ENCODE peak calls at places on chromosomes 13 and 19, in six cellular contexts. T is breast epithelium, F is upper lobe of left lung, H is suprapubic skin, U is endothelial cell of umbilical vein, W is transverse colon. D is an unnamed sample. For H3K4me1, the result is how much of the 10 kb centered on the place peaks cover.

GRCh38 chr13:114016321-114017027 is 42.6 kb upstream of the C13orf46 start:
- DNase-seq in T (no peak), F (peak), W (no peak), U (no peak), H (no peak), D (no peak)

GRCh38 chr13:113788413-113789135 is 29.5 kb downstream of the TMEM255B start:
- DNase-seq in W (no peak), H (no peak), U (no peak), T (no peak), F (peak), D (no peak)

GRCh38 chr13:42946927-42947326 is 45.1 kb downstream of the EPSTI1 start:
- DNase-seq in H (no peak), T (no peak), U (no peak), W (no peak), F (no peak), D (no peak)

GRCh38 chr19:44883962-44884361 is 7.1 kb upstream of the TOMM40 start:
- DNase-seq in U (no peak), T (no peak), F (no peak), W (no peak), H (no peak), D (no peak)

GRCh38 chr19:29121684-29122083 is 91.3 kb downstream of the UQCRFS1 start:
- DNase-seq in U (no peak), F (no peak), T (no peak), W (no peak), H (no peak), D (no peak)

GRCh38 chr19:7705387-7706187 is 3.7 kb upstream of the FCER2 start:
- DNase-seq in U (no peak), T (no peak), W (peak), F (no peak), H (no peak), D (no peak)

GRCh38 chr13:27276188-27276587 is 5.6 kb downstream of the RASL11A start:
- DNase-seq in W (no peak), F (no peak), T (no peak), H (no peak), U (no peak), D (no peak)

GRCh38 chr19:41457241-41457640 is 14.3 kb downstream of the ERICH4 start:
- DNase-seq in U (peak), T (no peak), H (no peak), W (no peak), F (no peak), D (no peak)

GRCh38 chr13:37934339-37935191 is 65.0 kb upstream of the TRPC4 start:
- DNase-seq in T (no peak), F (peak), H (no peak), W (no peak), U (no peak), D (no peak)

GRCh38 chr13:40480012-40480914 is 186.2 kb downstream of the FOXO1 start:
- DNase-seq in W (no peak), T (no peak), F (no peak), U (no peak), H (no peak), D (no peak)

GRCh38 chr13:112608212-112608611 is 20.3 kb upstream of the TUBGCP3 start:
- DNase-seq in T (no peak), F (no peak), H (no peak), W (no peak), U (no peak), D (no peak)

GRCh38 chr19:8611391-8611883 is 922 bp upstream of the ADAMTS10 start:
- DNase-seq in H (peak), W (no peak), F (peak), U (no peak), T (no peak), D (no peak)

GRCh38 chr19:7408251-7408650 is 59.5 kb downstream of the ARHGEF18 start:
- DNase-seq in U (no peak), T (no peak), H (no peak), W (no peak), F (no peak), D (no peak)

GRCh38 chr13:114097893-114098688 is 34.3 kb downstream of the RASA3 start:
- DNase-seq in U (no peak), F (peak), T (peak), W (peak), H (peak), D (no peak)

GRCh38 chr19:32824906-32825608 is 44.5 kb downstream of the SLC7A9 start:
- DNase-seq in F (no peak), W (no peak), U (peak), H (no peak), T (no peak), D (no peak)

GRCh38 chr19:45972081-45972943 is 1.4 kb downstream of the NOVA2 start:
- DNase-seq in T (no peak), F (no peak), H (no peak), W (no peak), U (no peak), D (no peak)

DNA sequence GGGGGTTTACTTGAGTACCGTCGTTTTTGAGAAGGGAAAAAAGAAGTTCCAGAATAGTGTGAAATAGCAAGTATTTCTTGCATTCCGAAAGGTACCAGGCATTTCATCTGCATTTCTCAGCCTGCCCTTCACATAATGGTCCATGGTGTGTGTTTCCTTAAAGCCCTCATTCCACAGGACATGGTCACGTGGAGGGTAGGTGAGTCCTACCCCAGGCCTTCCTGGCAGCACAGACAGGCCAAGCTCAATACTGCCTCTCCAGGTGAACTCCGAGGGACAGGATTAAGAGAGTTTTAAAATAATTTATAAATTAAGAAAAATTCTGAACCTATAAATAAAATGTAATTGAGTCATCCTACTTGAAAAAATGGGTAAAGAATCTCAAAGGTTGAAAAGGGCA is 64.7 kb downstream of the TNFRSF19 start:
- DNase-seq in U (no peak), T (no peak), W (no peak), F (no peak), H (no peak), D (no peak)
- H3K4me1 ChIP-seq in U (under half), T (under half), W (under half), F (under half), H (under half), D (under half)

GRCh38 chr19:1239420-1239795 is 1.6 kb upstream of the CBARP start:
- DNase-seq in F (no peak), H (no peak), W (no peak), T (no peak), U (no peak), D (no peak)

GRCh38 chr19:1238373-1239303 is 833 bp upstream of the CBARP start:
- DNase-seq in H (no peak), T (no peak), W (no peak), F (peak), U (no peak), D (no peak)

GRCh38 chr19:1236566-1236965 is 1.2 kb downstream of the CBARP start:
- DNase-seq in W (no peak), H (no peak), T (no peak), U (no peak), F (no peak), D (no peak)

GRCh38 chr19:1237027-1237659 is 662 bp downstream of the CBARP start:
- DNase-seq in W (no peak), H (no peak), F (peak), U (peak), T (no peak), D (no peak)

DNA sequence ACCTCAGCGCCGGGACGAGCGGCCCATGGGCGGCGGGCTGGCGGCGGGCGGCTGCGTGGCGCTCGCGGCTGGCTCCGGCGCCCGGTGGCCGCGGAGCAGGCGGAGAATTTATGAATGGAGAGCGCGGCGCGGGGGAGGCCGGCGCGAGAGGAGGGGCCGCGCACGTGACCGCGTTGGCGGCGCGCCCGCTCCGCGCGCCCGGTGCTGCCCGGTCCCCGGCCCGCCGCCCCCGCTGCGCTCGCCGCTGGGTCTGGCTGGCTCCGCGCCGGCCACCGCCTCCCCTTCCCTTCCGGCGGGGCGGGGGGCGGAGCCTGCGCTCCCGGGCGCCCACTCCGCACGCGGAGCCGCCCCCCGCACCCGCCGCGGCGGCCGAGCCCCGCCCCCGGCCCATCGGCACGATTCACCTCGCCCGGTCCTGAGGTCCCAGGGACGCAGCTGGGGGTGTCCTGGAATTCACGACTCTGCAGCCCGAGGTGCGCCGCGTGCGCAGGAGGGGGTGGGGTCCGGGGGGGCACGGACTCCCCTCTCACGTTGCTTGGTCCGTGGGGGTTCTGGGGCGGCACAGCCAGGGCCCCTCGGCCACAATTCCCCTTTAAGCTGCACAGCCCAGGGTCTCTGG is at the start of gene CBARP:
- DNase-seq in U (no peak), F (peak), T (no peak), W (no peak), H (no peak), D (no peak)
- TF ChIP-seq POLR2AphosphoS5 in U (no peak), F (no peak), T (no peak), W (no peak), H (no peak), D (no peak)

DNA sequence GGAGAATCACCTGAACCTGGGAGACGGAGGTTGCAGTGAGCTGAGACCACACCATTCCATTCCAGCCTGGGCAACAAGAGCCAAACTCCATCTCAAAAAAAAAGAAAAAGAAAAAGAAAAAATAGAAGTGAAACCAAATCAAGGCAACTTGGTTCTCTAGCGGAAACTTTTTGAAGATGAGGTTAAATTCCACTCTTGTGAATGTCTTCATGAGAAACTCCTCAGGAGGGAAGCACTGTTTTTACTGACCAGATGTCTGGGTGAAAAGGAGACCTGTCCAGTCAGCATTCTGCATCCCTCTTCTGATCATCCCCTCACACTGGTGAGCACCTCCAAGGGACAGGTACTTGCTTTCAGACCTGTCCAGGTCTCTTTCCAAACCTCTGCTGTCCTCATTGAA is 15.8 kb downstream of the BRD4 start:
- DNase-seq in W (no peak), U (no peak), F (no peak), T (no peak), H (peak), D (no peak)
- H3K4me1 ChIP-seq in W (under half), U (under half), F (half or more), T (half or more), H (half or more), D (half or more)

GRCh38 chr19:5128932-5129389 is 160.0 kb downstream of the KDM4B start:
- DNase-seq in W (no peak), F (peak), T (no peak), H (no peak), U (peak), D (no peak)

GRCh38 chr19:5131031-5131865 is 162.3 kb downstream of the KDM4B start:
- DNase-seq in H (no peak), F (peak), T (no peak), U (no peak), W (peak), D (no peak)

GRCh38 chr19:5131866-5132561 is 163.1 kb downstream of the KDM4B start:
- DNase-seq in W (no peak), T (no peak), H (no peak), U (no peak), F (peak), D (no peak)

GRCh38 chr19:5129691-5130090 is 160.8 kb downstream of the KDM4B start:
- DNase-seq in T (no peak), H (no peak), U (no peak), F (peak), W (no peak), D (no peak)

DNA sequence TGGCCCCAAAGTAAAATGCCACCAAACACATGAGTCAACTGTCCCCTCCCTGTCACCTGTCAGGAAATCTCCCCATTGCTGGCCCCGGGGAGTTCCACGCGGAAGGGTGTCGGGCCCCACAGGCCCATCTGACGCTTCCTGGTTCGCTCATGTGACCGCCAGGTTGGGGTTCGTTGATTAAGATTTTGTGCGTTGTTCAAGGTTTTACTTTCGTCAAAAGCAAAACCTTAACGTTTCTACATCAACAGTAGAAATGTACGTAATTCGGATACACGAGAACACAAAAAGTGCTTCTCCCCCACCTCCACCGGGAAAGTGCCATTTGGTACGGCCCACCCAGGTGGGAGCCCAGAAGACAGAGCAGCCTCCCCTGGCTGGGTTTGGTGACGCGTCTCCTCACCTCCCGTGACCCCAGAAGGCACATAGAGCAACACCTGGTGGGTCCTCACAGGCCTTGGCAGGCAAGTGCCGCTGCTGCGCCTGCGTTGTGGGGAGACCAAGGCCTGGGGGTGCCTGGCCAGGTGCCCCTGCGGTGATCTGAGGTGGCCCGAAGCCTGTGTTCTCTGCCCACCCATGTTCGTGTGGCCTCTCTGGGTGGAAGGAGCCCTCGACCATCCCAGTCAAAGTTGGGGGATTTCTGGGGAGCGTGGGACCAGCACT is 161.6 kb downstream of the KDM4B start:
- DNase-seq in F (peak), T (no peak), H (no peak), U (no peak), W (peak), D (no peak)
- TF ChIP-seq POLR2AphosphoS5 in F (no peak), T (no peak), H (no peak), U (no peak), W (no peak), D (no peak)

DNA sequence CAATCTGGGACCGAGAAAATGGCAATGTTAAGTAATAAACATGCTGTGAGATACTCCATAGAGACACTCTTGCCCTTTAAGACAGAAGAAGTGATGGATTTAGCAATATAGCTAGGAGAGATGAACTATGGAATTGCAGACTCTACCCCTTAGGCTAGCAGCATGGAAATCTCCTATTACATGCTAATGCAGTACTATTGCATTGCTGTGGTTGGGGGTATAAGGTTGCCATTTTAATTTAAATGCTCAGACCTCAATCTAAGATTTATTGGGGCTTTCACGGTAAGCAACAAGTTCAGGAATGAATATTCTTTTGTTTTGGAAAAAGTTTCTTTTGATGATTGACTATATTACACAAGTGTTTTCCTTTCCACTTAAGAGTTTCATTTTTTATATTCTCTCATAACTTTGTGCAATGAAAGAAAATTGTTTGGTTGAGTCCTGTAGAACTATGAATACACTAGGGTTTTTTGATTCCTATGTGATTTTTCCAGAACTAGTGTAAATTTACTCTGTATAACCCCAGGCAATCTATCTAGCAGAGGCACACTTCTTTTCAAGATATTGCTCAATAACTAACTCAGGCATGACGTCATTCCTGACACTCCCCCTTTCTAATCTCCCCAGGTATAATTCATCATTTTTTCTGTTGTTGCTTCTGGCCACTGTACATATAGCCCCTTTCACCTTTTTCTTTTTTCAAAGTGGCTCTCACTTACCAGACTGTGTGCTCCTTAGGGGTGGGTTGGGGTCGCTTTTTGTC is 394.7 kb upstream of the KLF12 start:
- DNase-seq in W (no peak), T (no peak), F (no peak), U (no peak), H (no peak), D (no peak)
- H3K4me1 ChIP-seq in W (under half), T (under half), F (under half), U (under half), H (under half), D (under half)

GRCh38 chr19:49851456-49852259 is 699 bp downstream of the PTOV1 start:
- DNase-seq in H (peak), T (no peak), U (peak), F (peak), W (no peak), D (no peak)
- TF ChIP-seq POLR2AphosphoS5 in H (no peak), T (no peak), U (no peak), F (no peak), W (no peak), D (no peak)